ENCODE peak calls at places on chromosomes 16 and 17, in five cellular contexts. One of them, this sample, is unnamed.

GRCh38 chr17:30173649-30174048 is 57.0 kb downstream of the NSRP1 start:
- DNase-seq in NCI-H748 treated with DMSO at 0.1 percent for 48 hours: no peak
- DNase-seq in AG09319: no peak
- DNase-seq in HCEC 1CT: no peak
- DNase-seq in progenitor cell of endocrine pancreas: no peak
- DNase-seq in this sample: no peak

GRCh38 chr17:72826602-72827001 is 265.9 kb downstream of the SLC39A11 start:
- DNase-seq in NCI-H748 treated with DMSO at 0.1 percent for 48 hours: no peak
- DNase-seq in AG09319: no peak
- DNase-seq in HCEC 1CT: peak
- DNase-seq in progenitor cell of endocrine pancreas: no peak
- DNase-seq in this sample: peak

GRCh38 chr16:86428729-86429472 is 81.4 kb upstream of the FOXF1 start:
- DNase-seq in NCI-H748 treated with DMSO at 0.1 percent for 48 hours: no peak
- DNase-seq in AG09319: no peak
- DNase-seq in HCEC 1CT: no peak
- DNase-seq in progenitor cell of endocrine pancreas: no peak
- DNase-seq in this sample: no peak

GRCh38 chr17:4559851-4560820 is at the start of gene GGT6:
- DNase-seq in NCI-H748 treated with DMSO at 0.1 percent for 48 hours: no peak
- DNase-seq in AG09319: no peak
- DNase-seq in HCEC 1CT: no peak
- DNase-seq in progenitor cell of endocrine pancreas: no peak
- DNase-seq in this sample: no peak

GRCh38 chr17:2398655-2399571 is 1.9 kb downstream of the MNT start:
- DNase-seq in NCI-H748 treated with DMSO at 0.1 percent for 48 hours: peak
- DNase-seq in AG09319: no peak
- DNase-seq in HCEC 1CT: peak
- DNase-seq in progenitor cell of endocrine pancreas: peak
- DNase-seq in this sample: peak

GRCh38 chr17:35238817-35239216 is 4.1 kb upstream of the SLFN5 start:
- DNase-seq in NCI-H748 treated with DMSO at 0.1 percent for 48 hours: no peak
- DNase-seq in AG09319: no peak
- DNase-seq in HCEC 1CT: peak
- DNase-seq in progenitor cell of endocrine pancreas: no peak
- DNase-seq in this sample: peak

GRCh38 chr17:79363552-79364275 is 247.1 kb downstream of the RBFOX3 start:
- DNase-seq in NCI-H748 treated with DMSO at 0.1 percent for 48 hours: no peak
- DNase-seq in AG09319: no peak
- DNase-seq in HCEC 1CT: no peak
- DNase-seq in progenitor cell of endocrine pancreas: no peak
- DNase-seq in this sample: no peak

GRCh38 chr17:42937712-42938596 is 26.3 kb downstream of the AARSD1 start:
- DNase-seq in NCI-H748 treated with DMSO at 0.1 percent for 48 hours: peak
- DNase-seq in AG09319: no peak
- DNase-seq in HCEC 1CT: peak
- DNase-seq in progenitor cell of endocrine pancreas: peak
- DNase-seq in this sample: peak

GRCh38 chr17:50048146-50048720 is 7.7 kb upstream of the ITGA3 start:
- DNase-seq in NCI-H748 treated with DMSO at 0.1 percent for 48 hours: no peak
- DNase-seq in AG09319: no peak
- DNase-seq in HCEC 1CT: no peak
- DNase-seq in progenitor cell of endocrine pancreas: no peak
- DNase-seq in this sample: no peak

GRCh38 chr17:60059082-60059481 is 19.6 kb downstream of the HEATR6 start:
- DNase-seq in NCI-H748 treated with DMSO at 0.1 percent for 48 hours: no peak
- DNase-seq in AG09319: no peak
- DNase-seq in HCEC 1CT: no peak
- DNase-seq in progenitor cell of endocrine pancreas: no peak
- DNase-seq in this sample: no peak

GRCh38 chr17:49459401-49459984 is 35.6 kb upstream of the NGFR start:
- DNase-seq in NCI-H748 treated with DMSO at 0.1 percent for 48 hours: no peak
- DNase-seq in AG09319: no peak
- DNase-seq in HCEC 1CT: no peak
- DNase-seq in progenitor cell of endocrine pancreas: no peak
- DNase-seq in this sample: no peak

GRCh38 chr17:29617125-29617480 is 5.6 kb downstream of the CORO6 start:
- DNase-seq in NCI-H748 treated with DMSO at 0.1 percent for 48 hours: peak
- DNase-seq in AG09319: no peak
- DNase-seq in HCEC 1CT: peak
- DNase-seq in progenitor cell of endocrine pancreas: peak
- DNase-seq in this sample: peak

GRCh38 chr17:78053777-78054468 is 74.6 kb downstream of the TMC6 start:
- DNase-seq in NCI-H748 treated with DMSO at 0.1 percent for 48 hours: no peak
- DNase-seq in AG09319: no peak
- DNase-seq in HCEC 1CT: no peak
- DNase-seq in progenitor cell of endocrine pancreas: no peak
- DNase-seq in this sample: no peak

GRCh38 chr16:87956771-87957279 is 5.6 kb downstream of the BANP start:
- DNase-seq in NCI-H748 treated with DMSO at 0.1 percent for 48 hours: no peak
- DNase-seq in AG09319: no peak
- DNase-seq in HCEC 1CT: peak
- DNase-seq in progenitor cell of endocrine pancreas: no peak
- DNase-seq in this sample: peak